ENCODE peak calls at places on chromosomes 5 and 9, in six cellular contexts. K, H, C, V, P and Q are unnamed samples.
A peak's percentile ranks its signal among the peaks of the same experiment; 100 is the strongest.

GRCh38 chr9:104780796-104781395 is 17.0 kb downstream of the NIPSNAP3B start:
- DNase-seq in K (peak; percentile 39), H (no peak), C (no peak), V (no peak), P (no peak), Q (no peak)

GRCh38 chr5:122846051-122846567 is 696 bp downstream of the SNX24 start:
- DNase-seq in K (peak; percentile 71), H (no peak), C (no peak), V (no peak), P (no peak), Q (no peak)

GRCh38 chr9:70192707-70193106 is 66.1 kb upstream of the SMC5 start:
- DNase-seq in K (no peak), H (no peak), C (no peak), V (no peak), P (no peak), Q (no peak)

GRCh38 chr5:120386981-120387380 is 77.1 kb upstream of the PRR16 start:
- DNase-seq in K (no peak), H (no peak), C (no peak), V (no peak), P (no peak), Q (no peak)

GRCh38 chr9:85949591-85950335 is 8.8 kb downstream of the NAA35 start:
- DNase-seq in K (peak; percentile 51), H (no peak), C (no peak), V (no peak), P (no peak), Q (no peak)

GRCh38 chr9:71624728-71625127 is 143.6 kb downstream of the CEMIP2 start:
- DNase-seq in K (no peak), H (no peak), C (no peak), V (no peak), P (no peak), Q (no peak)

GRCh38 chr5:143889986-143890385 is 78.0 kb downstream of the HMHB1 start:
- DNase-seq in K (peak; percentile 50), H (no peak), C (no peak), V (no peak), P (no peak), Q (no peak)

GRCh38 chr9:131984564-131984963 is 95.1 kb downstream of the MED27 start:
- DNase-seq in K (no peak), H (no peak), C (no peak), V (no peak), P (no peak), Q (no peak)

GRCh38 chr5:56350030-56350594 is 117.0 kb upstream of the ANKRD55 start:
- DNase-seq in K (no peak), H (no peak), C (no peak), V (no peak), P (no peak), Q (no peak)

GRCh38 chr5:149049371-149049781 is 13.5 kb downstream of the SH3TC2 start:
- DNase-seq in K (no peak), H (no peak), C (peak; percentile 72), V (no peak), P (no peak), Q (no peak)

GRCh38 chr5:151156732-151157402 is 712 bp downstream of the ANXA6 start:
- DNase-seq in K (no peak), H (no peak), C (no peak), V (peak; percentile 21), P (peak; percentile 74), Q (peak; percentile 19)

GRCh38 chr5:11483630-11484029 is 420.6 kb downstream of the CTNND2 start:
- DNase-seq in K (no peak), H (no peak), C (no peak), V (no peak), P (no peak), Q (no peak)

GRCh38 chr5:171445910-171446516 is 26.6 kb downstream of the FGF18 start:
- DNase-seq in K (peak; percentile 88), H (no peak), C (no peak), V (no peak), P (no peak), Q (no peak)

GRCh38 chr9:134631881-134632280 is 9.7 kb upstream of the COL5A1 start:
- DNase-seq in K (no peak), H (no peak), C (no peak), V (no peak), P (no peak), Q (no peak)

GRCh38 chr5:59793000-59793399 is 100.5 kb downstream of the PDE4D start:
- DNase-seq in K (peak; percentile 89), H (no peak), C (peak; percentile 67), V (no peak), P (no peak), Q (no peak)

GRCh38 chr9:1879501-1879900 is 135.6 kb upstream of the SMARCA2 start:
- DNase-seq in K (no peak), H (no peak), C (no peak), V (no peak), P (peak; percentile 65), Q (no peak)

GRCh38 chr9:85527331-85528015 is 214.3 kb downstream of the AGTPBP1 start:
- DNase-seq in K (no peak), H (no peak), C (no peak), V (no peak), P (no peak), Q (no peak)

GRCh38 chr5:85703296-85703695 is 914.4 kb upstream of the COX7C start:
- DNase-seq in K (no peak), H (no peak), C (no peak), V (no peak), P (no peak), Q (no peak)

GRCh38 chr9:37262410-37262809 is 142.0 kb downstream of the ZCCHC7 start:
- DNase-seq in K (peak; percentile 63), H (no peak), C (no peak), V (no peak), P (no peak), Q (no peak)

GRCh38 chr9:132857601-132858342 is 20.3 kb downstream of the AK8 start:
- DNase-seq in K (peak; percentile 15), H (no peak), C (no peak), V (peak; percentile 58), P (no peak), Q (no peak)

GRCh38 chr5:177538876-177539275 is 15.5 kb downstream of the FAM193B start:
- DNase-seq in K (no peak), H (no peak), C (no peak), V (no peak), P (no peak), Q (no peak)

GRCh38 chr5:68680376-68680775 is 413.4 kb upstream of the SLC30A5 start:
- DNase-seq in K (peak; percentile 59), H (no peak), C (no peak), V (no peak), P (no peak), Q (no peak)

GRCh38 chr5:147901555-147901954 is 4.8 kb downstream of the C5orf46 start:
- DNase-seq in K (peak; percentile 75), H (no peak), C (no peak), V (no peak), P (no peak), Q (no peak)

GRCh38 chr9:98172604-98173003 is 19.8 kb downstream of the CORO2A start:
- DNase-seq in K (peak; percentile 4), H (no peak), C (no peak), V (no peak), P (no peak), Q (no peak)

GRCh38 chr5:68418230-68418629 is 202.7 kb downstream of the PIK3R1 start:
- DNase-seq in K (peak; percentile 83), H (no peak), C (no peak), V (no peak), P (no peak), Q (no peak)

GRCh38 chr9:112130997-112131396 is 44.1 kb downstream of the SUSD1 start:
- DNase-seq in K (no peak), H (no peak), C (no peak), V (no peak), P (no peak), Q (no peak)

GRCh38 chr5:108345541-108346171 is 36.2 kb downstream of the FBXL17 start:
- DNase-seq in K (peak; percentile 69), H (no peak), C (peak; percentile 19), V (no peak), P (no peak), Q (no peak)

GRCh38 chr5:135729582-135729879 is 104.9 kb upstream of the SLC25A48 start:
- DNase-seq in K (no peak), H (no peak), C (no peak), V (no peak), P (no peak), Q (no peak)

DNA sequence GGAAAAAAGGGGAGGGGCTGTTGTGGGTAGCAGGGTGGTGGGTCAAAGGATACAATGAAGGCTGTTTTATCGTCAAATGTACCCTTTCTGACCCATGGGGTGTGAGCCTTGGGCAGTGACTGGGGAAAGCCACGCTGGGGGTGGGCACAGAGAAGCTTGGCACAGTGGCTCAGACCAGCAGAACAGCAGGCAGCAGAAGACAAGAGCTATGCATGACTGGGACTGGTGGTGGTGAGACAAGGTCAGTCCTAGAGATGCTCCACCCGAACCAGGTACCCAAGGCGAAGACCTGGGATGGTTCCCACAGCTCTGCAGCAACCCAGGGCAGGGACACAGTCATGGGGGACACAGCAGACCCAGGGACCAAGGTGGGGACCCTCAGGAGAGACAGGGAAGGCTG is 38.3 kb downstream of the BICD2 start:
- DNase-seq in K (no peak), H (peak; percentile 2), C (no peak), V (no peak), P (no peak), Q (no peak)
- TF ChIP-seq CTCF in K (no peak), H (no peak), C (no peak), V (no peak), P (no peak), Q (no peak)

DNA sequence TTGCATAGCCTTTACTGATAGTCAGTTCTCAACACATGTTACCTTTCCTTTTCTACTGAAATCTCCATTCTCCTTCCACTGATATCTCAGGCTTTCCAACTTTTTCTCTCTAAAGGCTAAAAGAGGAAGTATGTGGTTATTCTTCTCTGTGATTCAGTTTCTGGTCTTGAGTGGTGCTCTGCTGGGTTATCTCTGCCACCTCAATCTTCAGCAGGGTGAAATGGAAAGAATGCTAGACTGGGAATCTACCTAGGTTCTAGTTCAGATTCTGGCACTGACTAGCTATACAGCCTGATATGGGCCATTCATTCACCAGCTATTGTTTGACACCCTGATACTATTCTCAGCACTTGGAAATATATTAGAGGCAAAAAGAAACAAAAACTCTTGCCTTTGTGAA is 124.9 kb upstream of the GRIA1 start:
- DNase-seq in K (no peak), H (no peak), C (no peak), V (no peak), P (no peak), Q (no peak)
- TF ChIP-seq CTCF in K (no peak), H (no peak), C (no peak), V (no peak), P (no peak), Q (no peak)

DNA sequence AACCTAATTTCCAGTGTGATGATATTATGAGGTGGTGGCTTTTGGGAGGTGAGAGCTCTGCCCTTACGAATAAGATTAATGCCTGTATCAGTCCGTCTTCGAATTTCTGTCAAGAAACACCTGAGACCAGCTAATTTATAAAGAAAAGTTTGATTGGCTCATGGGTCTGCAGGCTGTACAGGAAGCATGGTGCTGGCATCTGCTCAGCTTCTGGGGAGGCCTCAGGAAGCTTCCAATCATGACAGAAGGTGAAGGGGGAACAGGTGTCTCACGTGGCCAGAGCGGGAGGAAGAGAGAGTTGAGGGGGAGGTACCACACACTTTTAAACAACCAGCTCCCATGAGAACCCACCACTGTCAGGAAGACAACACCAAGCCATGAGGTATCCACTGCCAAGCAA is 46.9 kb downstream of the C9orf50 start:
- DNase-seq in K (no peak), H (no peak), C (no peak), V (no peak), P (no peak), Q (no peak)
- TF ChIP-seq CTCF in K (no peak), H (no peak), C (no peak), V (no peak), P (no peak), Q (no peak)

GRCh38 chr9:130535818-130536521 is 43.4 kb upstream of the FUBP3 start:
- DNase-seq in K (peak; percentile 65), H (no peak), C (no peak), V (peak; percentile 53), P (no peak), Q (no peak)
- TF ChIP-seq CTCF in K (no peak), H (no peak), C (no peak), V (no peak), P (no peak), Q (no peak)